ENCODE peak calls at places on chromosomes 12 and 14, in ten cellular contexts. One of them, this sample, is unnamed.

GRCh38 chr14:79809849-79810612 is 401.3 kb downstream of the DIO2 start:
- DNase-seq in cardiac muscle cell: no peak
- DNase-seq in stimulated activated naive CD4-positive, alpha-beta T cell treated with Interleukin-2 at 50 U/mL for 16 hours: no peak
- DNase-seq in naive B cell: no peak
- DNase-seq in GM12865: peak
- DNase-seq in activated CD4-positive, CD25-positive, alpha-beta regulatory T cell: no peak
- DNase-seq in activated CD4-positive, alpha-beta T cell treated with anti-CD3 and anti-CD28 coated beads, Interleukin-2, amount 10 ng/mL, durations not matched to agents 7 days and 5 days: no peak
- DNase-seq in HCEC 1CT: peak
- DNase-seq in retinal pigment epithelial cell: no peak
- DNase-seq in amniotic stem cell: no peak
- DNase-seq in this sample: no peak

GRCh38 chr12:15741082-15741481 is 48.1 kb downstream of the EPS8 start:
- DNase-seq in naive B cell: no peak
- DNase-seq in retinal pigment epithelial cell: no peak
- DNase-seq in activated CD4-positive, alpha-beta T cell treated with anti-CD3 and anti-CD28 coated beads, Interleukin-2, amount 10 ng/mL, durations not matched to agents 7 days and 5 days: no peak
- DNase-seq in activated CD4-positive, CD25-positive, alpha-beta regulatory T cell: no peak
- DNase-seq in cardiac muscle cell: no peak
- DNase-seq in GM12865: no peak
- DNase-seq in HCEC 1CT: peak
- DNase-seq in stimulated activated naive CD4-positive, alpha-beta T cell treated with Interleukin-2 at 50 U/mL for 16 hours: no peak
- DNase-seq in amniotic stem cell: no peak
- DNase-seq in this sample: no peak

GRCh38 chr14:53452005-53452678 is 299.0 kb upstream of the DDHD1 start:
- DNase-seq in activated CD4-positive, alpha-beta T cell treated with anti-CD3 and anti-CD28 coated beads, Interleukin-2, amount 10 ng/mL, durations not matched to agents 7 days and 5 days: no peak
- DNase-seq in GM12865: no peak
- DNase-seq in HCEC 1CT: no peak
- DNase-seq in stimulated activated naive CD4-positive, alpha-beta T cell treated with Interleukin-2 at 50 U/mL for 16 hours: no peak
- DNase-seq in amniotic stem cell: no peak
- DNase-seq in activated CD4-positive, CD25-positive, alpha-beta regulatory T cell: no peak
- DNase-seq in naive B cell: no peak
- DNase-seq in retinal pigment epithelial cell: no peak
- DNase-seq in cardiac muscle cell: no peak
- DNase-seq in this sample: no peak

GRCh38 chr12:32902287-32902996 is 5.9 kb upstream of the PKP2 start:
- DNase-seq in activated CD4-positive, alpha-beta T cell treated with anti-CD3 and anti-CD28 coated beads, Interleukin-2, amount 10 ng/mL, durations not matched to agents 7 days and 5 days: no peak
- DNase-seq in GM12865: peak
- DNase-seq in cardiac muscle cell: no peak
- DNase-seq in amniotic stem cell: no peak
- DNase-seq in stimulated activated naive CD4-positive, alpha-beta T cell treated with Interleukin-2 at 50 U/mL for 16 hours: no peak
- DNase-seq in naive B cell: no peak
- DNase-seq in activated CD4-positive, CD25-positive, alpha-beta regulatory T cell: no peak
- DNase-seq in retinal pigment epithelial cell: no peak
- DNase-seq in HCEC 1CT: no peak
- DNase-seq in this sample: no peak

GRCh38 chr12:96206957-96207356 is 12.8 kb downstream of the ELK3 start:
- DNase-seq in amniotic stem cell: no peak
- DNase-seq in activated CD4-positive, alpha-beta T cell treated with anti-CD3 and anti-CD28 coated beads, Interleukin-2, amount 10 ng/mL, durations not matched to agents 7 days and 5 days: no peak
- DNase-seq in cardiac muscle cell: no peak
- DNase-seq in activated CD4-positive, CD25-positive, alpha-beta regulatory T cell: no peak
- DNase-seq in retinal pigment epithelial cell: no peak
- DNase-seq in GM12865: no peak
- DNase-seq in stimulated activated naive CD4-positive, alpha-beta T cell treated with Interleukin-2 at 50 U/mL for 16 hours: no peak
- DNase-seq in HCEC 1CT: no peak
- DNase-seq in naive B cell: no peak
- DNase-seq in this sample: no peak

GRCh38 chr12:106594447-106594846 is 11.6 kb downstream of the RFX4 start:
- DNase-seq in naive B cell: no peak
- DNase-seq in GM12865: no peak
- DNase-seq in cardiac muscle cell: no peak
- DNase-seq in activated CD4-positive, CD25-positive, alpha-beta regulatory T cell: no peak
- DNase-seq in HCEC 1CT: no peak
- DNase-seq in retinal pigment epithelial cell: no peak
- DNase-seq in stimulated activated naive CD4-positive, alpha-beta T cell treated with Interleukin-2 at 50 U/mL for 16 hours: no peak
- DNase-seq in activated CD4-positive, alpha-beta T cell treated with anti-CD3 and anti-CD28 coated beads, Interleukin-2, amount 10 ng/mL, durations not matched to agents 7 days and 5 days: no peak
- DNase-seq in amniotic stem cell: no peak
- DNase-seq in this sample: no peak

GRCh38 chr14:55546212-55546874 is 33.7 kb upstream of the KTN1 start:
- DNase-seq in naive B cell: no peak
- DNase-seq in retinal pigment epithelial cell: no peak
- DNase-seq in stimulated activated naive CD4-positive, alpha-beta T cell treated with Interleukin-2 at 50 U/mL for 16 hours: no peak
- DNase-seq in activated CD4-positive, alpha-beta T cell treated with anti-CD3 and anti-CD28 coated beads, Interleukin-2, amount 10 ng/mL, durations not matched to agents 7 days and 5 days: no peak
- DNase-seq in GM12865: peak
- DNase-seq in amniotic stem cell: no peak
- DNase-seq in HCEC 1CT: no peak
- DNase-seq in cardiac muscle cell: no peak
- DNase-seq in activated CD4-positive, CD25-positive, alpha-beta regulatory T cell: no peak
- DNase-seq in this sample: no peak

GRCh38 chr14:88613552-88614010 is 50.7 kb downstream of the ZC3H14 start:
- DNase-seq in amniotic stem cell: no peak
- DNase-seq in GM12865: peak
- DNase-seq in naive B cell: peak
- DNase-seq in retinal pigment epithelial cell: peak
- DNase-seq in HCEC 1CT: peak
- DNase-seq in stimulated activated naive CD4-positive, alpha-beta T cell treated with Interleukin-2 at 50 U/mL for 16 hours: no peak
- DNase-seq in activated CD4-positive, alpha-beta T cell treated with anti-CD3 and anti-CD28 coated beads, Interleukin-2, amount 10 ng/mL, durations not matched to agents 7 days and 5 days: no peak
- DNase-seq in cardiac muscle cell: no peak
- DNase-seq in activated CD4-positive, CD25-positive, alpha-beta regulatory T cell: no peak
- DNase-seq in this sample: no peak

GRCh38 chr14:43411841-43412240 is 1095.2 kb downstream of the FSCB start:
- DNase-seq in cardiac muscle cell: no peak
- DNase-seq in HCEC 1CT: no peak
- DNase-seq in naive B cell: no peak
- DNase-seq in GM12865: no peak
- DNase-seq in activated CD4-positive, alpha-beta T cell treated with anti-CD3 and anti-CD28 coated beads, Interleukin-2, amount 10 ng/mL, durations not matched to agents 7 days and 5 days: no peak
- DNase-seq in retinal pigment epithelial cell: peak
- DNase-seq in activated CD4-positive, CD25-positive, alpha-beta regulatory T cell: no peak
- DNase-seq in stimulated activated naive CD4-positive, alpha-beta T cell treated with Interleukin-2 at 50 U/mL for 16 hours: no peak
- DNase-seq in amniotic stem cell: no peak
- DNase-seq in this sample: no peak

GRCh38 chr14:69048456-69048855 is 69.4 kb upstream of the ACTN1 start:
- DNase-seq in HCEC 1CT: no peak
- DNase-seq in activated CD4-positive, CD25-positive, alpha-beta regulatory T cell: no peak
- DNase-seq in activated CD4-positive, alpha-beta T cell treated with anti-CD3 and anti-CD28 coated beads, Interleukin-2, amount 10 ng/mL, durations not matched to agents 7 days and 5 days: no peak
- DNase-seq in cardiac muscle cell: no peak
- DNase-seq in amniotic stem cell: no peak
- DNase-seq in stimulated activated naive CD4-positive, alpha-beta T cell treated with Interleukin-2 at 50 U/mL for 16 hours: no peak
- DNase-seq in retinal pigment epithelial cell: no peak
- DNase-seq in naive B cell: no peak
- DNase-seq in GM12865: peak
- DNase-seq in this sample: no peak

GRCh38 chr12:46205293-46205692 is 63.5 kb downstream of the SLC38A1 start:
- DNase-seq in stimulated activated naive CD4-positive, alpha-beta T cell treated with Interleukin-2 at 50 U/mL for 16 hours: no peak
- DNase-seq in retinal pigment epithelial cell: no peak
- DNase-seq in activated CD4-positive, alpha-beta T cell treated with anti-CD3 and anti-CD28 coated beads, Interleukin-2, amount 10 ng/mL, durations not matched to agents 7 days and 5 days: no peak
- DNase-seq in activated CD4-positive, CD25-positive, alpha-beta regulatory T cell: no peak
- DNase-seq in amniotic stem cell: no peak
- DNase-seq in cardiac muscle cell: no peak
- DNase-seq in GM12865: no peak
- DNase-seq in naive B cell: no peak
- DNase-seq in HCEC 1CT: no peak
- DNase-seq in this sample: no peak

GRCh38 chr12:104573-105081 is 38.1 kb downstream of the IQSEC3 start:
- DNase-seq in retinal pigment epithelial cell: no peak
- DNase-seq in amniotic stem cell: no peak
- DNase-seq in stimulated activated naive CD4-positive, alpha-beta T cell treated with Interleukin-2 at 50 U/mL for 16 hours: no peak
- DNase-seq in naive B cell: peak
- DNase-seq in HCEC 1CT: no peak
- DNase-seq in GM12865: no peak
- DNase-seq in cardiac muscle cell: no peak
- DNase-seq in activated CD4-positive, CD25-positive, alpha-beta regulatory T cell: no peak
- DNase-seq in activated CD4-positive, alpha-beta T cell treated with anti-CD3 and anti-CD28 coated beads, Interleukin-2, amount 10 ng/mL, durations not matched to agents 7 days and 5 days: no peak
- DNase-seq in this sample: no peak

GRCh38 chr12:22046968-22047390 is 961 bp downstream of the CMAS start:
- DNase-seq in naive B cell: no peak
- DNase-seq in activated CD4-positive, alpha-beta T cell treated with anti-CD3 and anti-CD28 coated beads, Interleukin-2, amount 10 ng/mL, durations not matched to agents 7 days and 5 days: no peak
- DNase-seq in cardiac muscle cell: no peak
- DNase-seq in stimulated activated naive CD4-positive, alpha-beta T cell treated with Interleukin-2 at 50 U/mL for 16 hours: no peak
- DNase-seq in HCEC 1CT: peak
- DNase-seq in retinal pigment epithelial cell: no peak
- DNase-seq in amniotic stem cell: no peak
- DNase-seq in GM12865: no peak
- DNase-seq in activated CD4-positive, CD25-positive, alpha-beta regulatory T cell: no peak
- DNase-seq in this sample: no peak

GRCh38 chr14:94748667-94749347 is 21.1 kb downstream of the GSC start:
- DNase-seq in GM12865: peak
- DNase-seq in naive B cell: no peak
- DNase-seq in activated CD4-positive, alpha-beta T cell treated with anti-CD3 and anti-CD28 coated beads, Interleukin-2, amount 10 ng/mL, durations not matched to agents 7 days and 5 days: peak
- DNase-seq in retinal pigment epithelial cell: no peak
- DNase-seq in HCEC 1CT: no peak
- DNase-seq in amniotic stem cell: no peak
- DNase-seq in activated CD4-positive, CD25-positive, alpha-beta regulatory T cell: no peak
- DNase-seq in stimulated activated naive CD4-positive, alpha-beta T cell treated with Interleukin-2 at 50 U/mL for 16 hours: no peak
- DNase-seq in cardiac muscle cell: peak
- DNase-seq in this sample: no peak

GRCh38 chr12:9041321-9041720 is 52.0 kb downstream of the KLRG1 start:
- DNase-seq in naive B cell: no peak
- DNase-seq in HCEC 1CT: no peak
- DNase-seq in activated CD4-positive, alpha-beta T cell treated with anti-CD3 and anti-CD28 coated beads, Interleukin-2, amount 10 ng/mL, durations not matched to agents 7 days and 5 days: no peak
- DNase-seq in retinal pigment epithelial cell: no peak
- DNase-seq in cardiac muscle cell: no peak
- DNase-seq in GM12865: no peak
- DNase-seq in stimulated activated naive CD4-positive, alpha-beta T cell treated with Interleukin-2 at 50 U/mL for 16 hours: no peak
- DNase-seq in activated CD4-positive, CD25-positive, alpha-beta regulatory T cell: no peak
- DNase-seq in amniotic stem cell: no peak
- DNase-seq in this sample: no peak

GRCh38 chr12:3326850-3327780 is 163.9 kb upstream of the PRMT8 start:
- DNase-seq in activated CD4-positive, CD25-positive, alpha-beta regulatory T cell: no peak
- DNase-seq in amniotic stem cell: no peak
- DNase-seq in HCEC 1CT: no peak
- DNase-seq in activated CD4-positive, alpha-beta T cell treated with anti-CD3 and anti-CD28 coated beads, Interleukin-2, amount 10 ng/mL, durations not matched to agents 7 days and 5 days: no peak
- DNase-seq in cardiac muscle cell: no peak
- DNase-seq in retinal pigment epithelial cell: no peak
- DNase-seq in naive B cell: no peak
- DNase-seq in GM12865: no peak
- DNase-seq in stimulated activated naive CD4-positive, alpha-beta T cell treated with Interleukin-2 at 50 U/mL for 16 hours: no peak
- DNase-seq in this sample: no peak

GRCh38 chr12:64103821-64104220 is 118.3 kb downstream of the KICS2 start:
- DNase-seq in amniotic stem cell: no peak
- DNase-seq in naive B cell: no peak
- DNase-seq in HCEC 1CT: peak
- DNase-seq in stimulated activated naive CD4-positive, alpha-beta T cell treated with Interleukin-2 at 50 U/mL for 16 hours: no peak
- DNase-seq in cardiac muscle cell: no peak
- DNase-seq in retinal pigment epithelial cell: no peak
- DNase-seq in GM12865: no peak
- DNase-seq in activated CD4-positive, CD25-positive, alpha-beta regulatory T cell: no peak
- DNase-seq in activated CD4-positive, alpha-beta T cell treated with anti-CD3 and anti-CD28 coated beads, Interleukin-2, amount 10 ng/mL, durations not matched to agents 7 days and 5 days: no peak
- DNase-seq in this sample: no peak

GRCh38 chr14:92544051-92544730 is 30.6 kb downstream of the RIN3 start:
- DNase-seq in GM12865: no peak
- DNase-seq in naive B cell: no peak
- DNase-seq in amniotic stem cell: no peak
- DNase-seq in retinal pigment epithelial cell: no peak
- DNase-seq in HCEC 1CT: no peak
- DNase-seq in activated CD4-positive, CD25-positive, alpha-beta regulatory T cell: no peak
- DNase-seq in activated CD4-positive, alpha-beta T cell treated with anti-CD3 and anti-CD28 coated beads, Interleukin-2, amount 10 ng/mL, durations not matched to agents 7 days and 5 days: no peak
- DNase-seq in stimulated activated naive CD4-positive, alpha-beta T cell treated with Interleukin-2 at 50 U/mL for 16 hours: no peak
- DNase-seq in cardiac muscle cell: no peak
- DNase-seq in this sample: no peak

GRCh38 chr12:11755311-11755930 is 105.9 kb downstream of the ETV6 start:
- DNase-seq in cardiac muscle cell: no peak
- DNase-seq in GM12865: no peak
- DNase-seq in retinal pigment epithelial cell: no peak
- DNase-seq in stimulated activated naive CD4-positive, alpha-beta T cell treated with Interleukin-2 at 50 U/mL for 16 hours: no peak
- DNase-seq in HCEC 1CT: no peak
- DNase-seq in amniotic stem cell: no peak
- DNase-seq in naive B cell: no peak
- DNase-seq in activated CD4-positive, CD25-positive, alpha-beta regulatory T cell: no peak
- DNase-seq in activated CD4-positive, alpha-beta T cell treated with anti-CD3 and anti-CD28 coated beads, Interleukin-2, amount 10 ng/mL, durations not matched to agents 7 days and 5 days: no peak
- DNase-seq in this sample: no peak

GRCh38 chr14:93958567-93959238 is 17.7 kb downstream of the ASB2 start:
- DNase-seq in cardiac muscle cell: no peak
- DNase-seq in amniotic stem cell: no peak
- DNase-seq in activated CD4-positive, CD25-positive, alpha-beta regulatory T cell: no peak
- DNase-seq in activated CD4-positive, alpha-beta T cell treated with anti-CD3 and anti-CD28 coated beads, Interleukin-2, amount 10 ng/mL, durations not matched to agents 7 days and 5 days: no peak
- DNase-seq in naive B cell: no peak
- DNase-seq in GM12865: no peak
- DNase-seq in stimulated activated naive CD4-positive, alpha-beta T cell treated with Interleukin-2 at 50 U/mL for 16 hours: no peak
- DNase-seq in retinal pigment epithelial cell: no peak
- DNase-seq in HCEC 1CT: no peak
- DNase-seq in this sample: no peak

GRCh38 chr12:113278631-113279030 is 56.3 kb downstream of the SLC8B1 start:
- DNase-seq in GM12865: no peak
- DNase-seq in HCEC 1CT: no peak
- DNase-seq in naive B cell: no peak
- DNase-seq in stimulated activated naive CD4-positive, alpha-beta T cell treated with Interleukin-2 at 50 U/mL for 16 hours: no peak
- DNase-seq in activated CD4-positive, CD25-positive, alpha-beta regulatory T cell: no peak
- DNase-seq in retinal pigment epithelial cell: no peak
- DNase-seq in activated CD4-positive, alpha-beta T cell treated with anti-CD3 and anti-CD28 coated beads, Interleukin-2, amount 10 ng/mL, durations not matched to agents 7 days and 5 days: no peak
- DNase-seq in cardiac muscle cell: no peak
- DNase-seq in amniotic stem cell: no peak
- DNase-seq in this sample: no peak

GRCh38 chr14:76958020-76958965 is 70.2 kb downstream of the IRF2BPL start:
- DNase-seq in naive B cell: no peak
- DNase-seq in HCEC 1CT: no peak
- DNase-seq in amniotic stem cell: no peak
- DNase-seq in retinal pigment epithelial cell: no peak
- DNase-seq in GM12865: peak
- DNase-seq in cardiac muscle cell: no peak
- DNase-seq in stimulated activated naive CD4-positive, alpha-beta T cell treated with Interleukin-2 at 50 U/mL for 16 hours: no peak
- DNase-seq in activated CD4-positive, CD25-positive, alpha-beta regulatory T cell: no peak
- DNase-seq in activated CD4-positive, alpha-beta T cell treated with anti-CD3 and anti-CD28 coated beads, Interleukin-2, amount 10 ng/mL, durations not matched to agents 7 days and 5 days: no peak
- DNase-seq in this sample: no peak

GRCh38 chr14:100691395-100692025 is 35.2 kb upstream of the DLK1 start:
- DNase-seq in GM12865: no peak
- DNase-seq in activated CD4-positive, CD25-positive, alpha-beta regulatory T cell: no peak
- DNase-seq in cardiac muscle cell: no peak
- DNase-seq in naive B cell: no peak
- DNase-seq in HCEC 1CT: no peak
- DNase-seq in stimulated activated naive CD4-positive, alpha-beta T cell treated with Interleukin-2 at 50 U/mL for 16 hours: no peak
- DNase-seq in retinal pigment epithelial cell: no peak
- DNase-seq in amniotic stem cell: no peak
- DNase-seq in activated CD4-positive, alpha-beta T cell treated with anti-CD3 and anti-CD28 coated beads, Interleukin-2, amount 10 ng/mL, durations not matched to agents 7 days and 5 days: no peak
- DNase-seq in this sample: no peak

GRCh38 chr14:96567289-96567899 is 65.2 kb downstream of the PAPOLA start:
- DNase-seq in naive B cell: no peak
- DNase-seq in activated CD4-positive, CD25-positive, alpha-beta regulatory T cell: no peak
- DNase-seq in amniotic stem cell: peak
- DNase-seq in activated CD4-positive, alpha-beta T cell treated with anti-CD3 and anti-CD28 coated beads, Interleukin-2, amount 10 ng/mL, durations not matched to agents 7 days and 5 days: peak
- DNase-seq in GM12865: peak
- DNase-seq in cardiac muscle cell: peak
- DNase-seq in stimulated activated naive CD4-positive, alpha-beta T cell treated with Interleukin-2 at 50 U/mL for 16 hours: no peak
- DNase-seq in HCEC 1CT: peak
- DNase-seq in retinal pigment epithelial cell: peak
- DNase-seq in this sample: no peak

GRCh38 chr12:57672801-57673200 is 21.1 kb upstream of the OS9 start:
- DNase-seq in HCEC 1CT: no peak
- DNase-seq in retinal pigment epithelial cell: no peak
- DNase-seq in activated CD4-positive, CD25-positive, alpha-beta regulatory T cell: no peak
- DNase-seq in stimulated activated naive CD4-positive, alpha-beta T cell treated with Interleukin-2 at 50 U/mL for 16 hours: no peak
- DNase-seq in amniotic stem cell: no peak
- DNase-seq in GM12865: no peak
- DNase-seq in cardiac muscle cell: no peak
- DNase-seq in activated CD4-positive, alpha-beta T cell treated with anti-CD3 and anti-CD28 coated beads, Interleukin-2, amount 10 ng/mL, durations not matched to agents 7 days and 5 days: no peak
- DNase-seq in naive B cell: no peak
- DNase-seq in this sample: no peak

GRCh38 chr14:70254476-70254961 is 65.8 kb upstream of the SLC8A3 start:
- DNase-seq in naive B cell: peak
- DNase-seq in amniotic stem cell: no peak
- DNase-seq in stimulated activated naive CD4-positive, alpha-beta T cell treated with Interleukin-2 at 50 U/mL for 16 hours: no peak
- DNase-seq in cardiac muscle cell: peak
- DNase-seq in HCEC 1CT: no peak
- DNase-seq in GM12865: peak
- DNase-seq in activated CD4-positive, alpha-beta T cell treated with anti-CD3 and anti-CD28 coated beads, Interleukin-2, amount 10 ng/mL, durations not matched to agents 7 days and 5 days: no peak
- DNase-seq in activated CD4-positive, CD25-positive, alpha-beta regulatory T cell: no peak
- DNase-seq in retinal pigment epithelial cell: no peak
- DNase-seq in this sample: peak

GRCh38 chr12:32494676-32495075 is 95.3 kb downstream of the FGD4 start:
- DNase-seq in naive B cell: no peak
- DNase-seq in GM12865: no peak
- DNase-seq in amniotic stem cell: no peak
- DNase-seq in cardiac muscle cell: no peak
- DNase-seq in HCEC 1CT: no peak
- DNase-seq in activated CD4-positive, alpha-beta T cell treated with anti-CD3 and anti-CD28 coated beads, Interleukin-2, amount 10 ng/mL, durations not matched to agents 7 days and 5 days: no peak
- DNase-seq in retinal pigment epithelial cell: no peak
- DNase-seq in activated CD4-positive, CD25-positive, alpha-beta regulatory T cell: no peak
- DNase-seq in stimulated activated naive CD4-positive, alpha-beta T cell treated with Interleukin-2 at 50 U/mL for 16 hours: no peak
- DNase-seq in this sample: no peak

GRCh38 chr12:65810036-65810435 is 14.2 kb upstream of the HMGA2 start:
- DNase-seq in naive B cell: no peak
- DNase-seq in HCEC 1CT: peak
- DNase-seq in GM12865: no peak
- DNase-seq in activated CD4-positive, CD25-positive, alpha-beta regulatory T cell: no peak
- DNase-seq in cardiac muscle cell: no peak
- DNase-seq in activated CD4-positive, alpha-beta T cell treated with anti-CD3 and anti-CD28 coated beads, Interleukin-2, amount 10 ng/mL, durations not matched to agents 7 days and 5 days: no peak
- DNase-seq in stimulated activated naive CD4-positive, alpha-beta T cell treated with Interleukin-2 at 50 U/mL for 16 hours: no peak
- DNase-seq in amniotic stem cell: peak
- DNase-seq in retinal pigment epithelial cell: no peak
- DNase-seq in this sample: no peak

This sample was measured in mesothelial cell of epicardium.